ENCODE peak calls at places on chromosome 11, in four cellular contexts. One of them, this sample, is unnamed.

GRCh38 chr11:64970731-64971151 is 1.2 kb downstream of the MAJIN start:
- DNase-seq in naive thymus-derived CD4-positive, alpha-beta T cell: no peak
- DNase-seq in HT-29: no peak
- DNase-seq in iris pigment epithelial cell: no peak
- DNase-seq in this sample: no peak

GRCh38 chr11:127345819-127346459 is 345.4 kb upstream of the KIRREL3 start:
- DNase-seq in naive thymus-derived CD4-positive, alpha-beta T cell: no peak
- DNase-seq in HT-29: peak; percentile 56
- DNase-seq in iris pigment epithelial cell: peak; percentile 21
- DNase-seq in this sample: no peak

GRCh38 chr11:27317751-27318150 is 45.3 kb downstream of the CCDC34 start:
- DNase-seq in naive thymus-derived CD4-positive, alpha-beta T cell: no peak
- DNase-seq in HT-29: no peak
- DNase-seq in iris pigment epithelial cell: peak; percentile 79
- DNase-seq in this sample: no peak

GRCh38 chr11:117597083-117597482 is 199.9 kb downstream of the DSCAML1 start:
- DNase-seq in naive thymus-derived CD4-positive, alpha-beta T cell: no peak
- DNase-seq in HT-29: peak; percentile 64
- DNase-seq in iris pigment epithelial cell: peak; percentile 38
- DNase-seq in this sample: no peak

GRCh38 chr11:40882301-40882700 is 577.2 kb downstream of the LRRC4C start:
- DNase-seq in naive thymus-derived CD4-positive, alpha-beta T cell: no peak
- DNase-seq in HT-29: no peak
- DNase-seq in iris pigment epithelial cell: no peak
- DNase-seq in this sample: no peak

GRCh38 chr11:61874460-61874809 is 16.9 kb downstream of the FADS3 start:
- DNase-seq in naive thymus-derived CD4-positive, alpha-beta T cell: no peak
- DNase-seq in HT-29: no peak
- DNase-seq in iris pigment epithelial cell: no peak
- DNase-seq in this sample: no peak

GRCh38 chr11:97856666-97857065 is 1164.1 kb upstream of the CNTN5 start:
- DNase-seq in naive thymus-derived CD4-positive, alpha-beta T cell: no peak
- DNase-seq in HT-29: no peak
- DNase-seq in iris pigment epithelial cell: no peak
- DNase-seq in this sample: no peak

GRCh38 chr11:22640862-22641261 is 15.2 kb upstream of the FANCF start:
- DNase-seq in naive thymus-derived CD4-positive, alpha-beta T cell: no peak
- DNase-seq in HT-29: no peak
- DNase-seq in iris pigment epithelial cell: no peak
- DNase-seq in this sample: no peak

GRCh38 chr11:2651826-2652237 is 48.0 kb downstream of the KCNQ1OT1 start:
- DNase-seq in naive thymus-derived CD4-positive, alpha-beta T cell: no peak
- DNase-seq in HT-29: no peak
- DNase-seq in iris pigment epithelial cell: no peak
- DNase-seq in this sample: no peak

GRCh38 chr11:28836285-28837081 is 728.3 kb downstream of the METTL15 start:
- DNase-seq in naive thymus-derived CD4-positive, alpha-beta T cell: no peak
- DNase-seq in HT-29: peak; percentile 61
- DNase-seq in iris pigment epithelial cell: peak; percentile 99
- DNase-seq in this sample: no peak

GRCh38 chr11:94825111-94825880 is 57.1 kb downstream of the AMOTL1 start:
- DNase-seq in naive thymus-derived CD4-positive, alpha-beta T cell: no peak
- DNase-seq in HT-29: no peak
- DNase-seq in iris pigment epithelial cell: no peak
- DNase-seq in this sample: no peak

GRCh38 chr11:32527776-32528175 is 55.9 kb upstream of the EIF3M start:
- DNase-seq in naive thymus-derived CD4-positive, alpha-beta T cell: no peak
- DNase-seq in HT-29: no peak
- DNase-seq in iris pigment epithelial cell: no peak
- DNase-seq in this sample: no peak

GRCh38 chr11:16612234-16612571 is 126.2 kb upstream of the C11orf58 start:
- DNase-seq in naive thymus-derived CD4-positive, alpha-beta T cell: no peak
- DNase-seq in HT-29: no peak
- DNase-seq in iris pigment epithelial cell: no peak
- DNase-seq in this sample: no peak

GRCh38 chr11:75888391-75888790 is 73.4 kb downstream of the UVRAG start:
- DNase-seq in naive thymus-derived CD4-positive, alpha-beta T cell: no peak
- DNase-seq in HT-29: no peak
- DNase-seq in iris pigment epithelial cell: no peak
- DNase-seq in this sample: no peak

GRCh38 chr11:86559311-86559945 is 113.0 kb downstream of the ME3 start:
- DNase-seq in naive thymus-derived CD4-positive, alpha-beta T cell: no peak
- DNase-seq in HT-29: peak; percentile 67
- DNase-seq in iris pigment epithelial cell: peak; percentile 76
- DNase-seq in this sample: no peak

This sample was measured in GM12864.